ENCODE peak calls at places on chromosomes 1 and 21, in six cellular contexts. One of them, this sample, is unnamed.

GRCh38 chr1:202680586-202681352 is 29.5 kb downstream of the SYT2 start:
- DNase-seq in AG04450: no peak
- DNase-seq in PC-3: no peak
- DNase-seq in RWPE1: no peak
- DNase-seq in aorta: no peak
- DNase-seq in heart left ventricle: no peak
- DNase-seq in this sample: no peak

GRCh38 chr1:36955016-36955415 is 79.3 kb downstream of the GRIK3 start:
- DNase-seq in AG04450: no peak
- DNase-seq in PC-3: no peak
- DNase-seq in RWPE1: no peak
- DNase-seq in aorta: no peak
- DNase-seq in heart left ventricle: no peak
- DNase-seq in this sample: no peak

GRCh38 chr1:28887418-28887834 is 26.9 kb upstream of the EPB41 start:
- DNase-seq in AG04450: no peak
- DNase-seq in PC-3: peak
- DNase-seq in RWPE1: no peak
- DNase-seq in aorta: no peak
- DNase-seq in heart left ventricle: peak
- DNase-seq in this sample: no peak

GRCh38 chr1:168607872-168608428 is 31.5 kb downstream of the XCL1 start:
- DNase-seq in AG04450: no peak
- DNase-seq in PC-3: no peak
- DNase-seq in RWPE1: no peak
- DNase-seq in aorta: no peak
- DNase-seq in heart left ventricle: no peak
- DNase-seq in this sample: no peak

GRCh38 chr1:77824083-77824482 is 44.6 kb downstream of the MIGA1 start:
- DNase-seq in AG04450: no peak
- DNase-seq in PC-3: peak
- DNase-seq in RWPE1: no peak
- DNase-seq in aorta: no peak
- DNase-seq in heart left ventricle: no peak
- DNase-seq in this sample: no peak

GRCh38 chr21:24275613-24276012 is 1331.7 kb downstream of the MRPL39 start:
- DNase-seq in AG04450: no peak
- DNase-seq in PC-3: no peak
- DNase-seq in RWPE1: no peak
- DNase-seq in aorta: no peak
- DNase-seq in heart left ventricle: no peak
- DNase-seq in this sample: no peak

GRCh38 chr1:226827968-226828513 is 42.4 kb upstream of the PSEN2 start:
- DNase-seq in AG04450: peak
- DNase-seq in PC-3: peak
- DNase-seq in RWPE1: peak
- DNase-seq in aorta: peak
- DNase-seq in heart left ventricle: peak
- DNase-seq in this sample: peak

GRCh38 chr1:85398391-85399064 is 66.4 kb downstream of the DDAH1 start:
- DNase-seq in AG04450: no peak
- DNase-seq in PC-3: peak
- DNase-seq in RWPE1: peak
- DNase-seq in aorta: no peak
- DNase-seq in heart left ventricle: no peak
- DNase-seq in this sample: no peak

GRCh38 chr1:36771222-36771621 is 263.1 kb downstream of the GRIK3 start:
- DNase-seq in AG04450: no peak
- DNase-seq in PC-3: no peak
- DNase-seq in RWPE1: no peak
- DNase-seq in aorta: no peak
- DNase-seq in heart left ventricle: no peak
- DNase-seq in this sample: no peak

GRCh38 chr1:23563755-23564374 is 4.6 kb upstream of the ID3 start:
- DNase-seq in AG04450: no peak
- DNase-seq in PC-3: no peak
- DNase-seq in RWPE1: no peak
- DNase-seq in aorta: no peak
- DNase-seq in heart left ventricle: no peak
- DNase-seq in this sample: no peak
- H3K27ac ChIP-seq in AG04450: no peak
- H3K27ac ChIP-seq in PC-3: no peak
- H3K27ac ChIP-seq in RWPE1: no peak
- H3K27ac ChIP-seq in aorta: peak
- H3K27ac ChIP-seq in heart left ventricle: peak
- H3K27ac ChIP-seq in this sample: no peak

GRCh38 chr1:19734056-19734455 is 65.7 kb downstream of the TMCO4 start:
- DNase-seq in AG04450: no peak
- DNase-seq in PC-3: no peak
- DNase-seq in RWPE1: no peak
- DNase-seq in aorta: no peak
- DNase-seq in heart left ventricle: no peak
- DNase-seq in this sample: no peak
- H3K27ac ChIP-seq in AG04450: no peak
- H3K27ac ChIP-seq in PC-3: no peak
- H3K27ac ChIP-seq in RWPE1: no peak
- H3K27ac ChIP-seq in aorta: no peak
- H3K27ac ChIP-seq in heart left ventricle: no peak
- H3K27ac ChIP-seq in this sample: no peak

DNA sequence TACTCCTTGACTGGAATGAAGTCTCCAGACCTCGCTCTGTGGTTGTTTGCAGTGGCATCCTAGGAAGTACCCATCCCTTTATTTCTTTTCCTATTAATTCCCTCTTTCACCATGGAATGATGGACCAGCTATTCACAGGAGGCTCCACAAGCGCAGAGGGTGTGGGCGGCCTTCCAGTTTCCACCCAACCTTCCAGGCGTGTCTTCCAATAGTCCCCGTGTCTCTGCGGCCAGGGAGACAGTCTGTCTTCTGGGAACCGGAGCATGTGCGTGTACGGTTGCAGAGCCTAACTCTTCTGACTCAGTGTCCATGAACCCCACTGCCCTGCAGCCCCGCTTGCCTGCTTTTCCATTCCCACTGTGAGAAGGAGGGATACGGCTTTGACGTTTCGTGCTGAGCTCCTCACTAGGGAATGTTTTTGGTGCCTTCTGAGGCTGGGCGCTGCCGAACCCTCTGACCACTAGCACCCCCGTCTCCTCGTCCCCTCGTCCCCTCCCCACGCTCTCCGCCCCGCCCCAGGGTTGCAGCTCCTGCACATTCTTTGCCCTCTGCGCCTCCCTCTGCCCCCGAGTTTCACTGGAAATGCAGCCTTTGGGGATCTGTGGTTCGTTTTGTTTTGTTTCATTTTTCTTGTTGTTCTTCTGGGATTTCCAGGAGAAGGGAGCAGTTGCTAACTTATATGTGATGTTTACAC is 26.3 kb upstream of the FAM3B start:
- DNase-seq in AG04450: no peak
- DNase-seq in PC-3: no peak
- DNase-seq in RWPE1: no peak
- DNase-seq in aorta: no peak
- DNase-seq in heart left ventricle: no peak
- DNase-seq in this sample: no peak
- H3K27ac ChIP-seq in AG04450: no peak
- H3K27ac ChIP-seq in PC-3: no peak
- H3K27ac ChIP-seq in RWPE1: no peak
- H3K27ac ChIP-seq in aorta: no peak
- H3K27ac ChIP-seq in heart left ventricle: no peak
- H3K27ac ChIP-seq in this sample: no peak

GRCh38 chr21:46094401-46095105 is 3.4 kb upstream of the COL6A2 start:
- DNase-seq in AG04450: no peak
- DNase-seq in PC-3: no peak
- DNase-seq in RWPE1: no peak
- DNase-seq in aorta: no peak
- DNase-seq in heart left ventricle: no peak
- DNase-seq in this sample: no peak

GRCh38 chr21:46092811-46093667 is 4.9 kb upstream of the COL6A2 start:
- DNase-seq in AG04450: no peak
- DNase-seq in PC-3: no peak
- DNase-seq in RWPE1: no peak
- DNase-seq in aorta: peak
- DNase-seq in heart left ventricle: peak
- DNase-seq in this sample: no peak

GRCh38 chr21:46095106-46095719 is 2.7 kb upstream of the COL6A2 start:
- DNase-seq in AG04450: no peak
- DNase-seq in PC-3: no peak
- DNase-seq in RWPE1: no peak
- DNase-seq in aorta: peak
- DNase-seq in heart left ventricle: peak
- DNase-seq in this sample: no peak

GRCh38 chr21:46092026-46092764 is 5.7 kb upstream of the COL6A2 start:
- DNase-seq in AG04450: peak
- DNase-seq in PC-3: no peak
- DNase-seq in RWPE1: no peak
- DNase-seq in aorta: peak
- DNase-seq in heart left ventricle: peak
- DNase-seq in this sample: no peak

DNA sequence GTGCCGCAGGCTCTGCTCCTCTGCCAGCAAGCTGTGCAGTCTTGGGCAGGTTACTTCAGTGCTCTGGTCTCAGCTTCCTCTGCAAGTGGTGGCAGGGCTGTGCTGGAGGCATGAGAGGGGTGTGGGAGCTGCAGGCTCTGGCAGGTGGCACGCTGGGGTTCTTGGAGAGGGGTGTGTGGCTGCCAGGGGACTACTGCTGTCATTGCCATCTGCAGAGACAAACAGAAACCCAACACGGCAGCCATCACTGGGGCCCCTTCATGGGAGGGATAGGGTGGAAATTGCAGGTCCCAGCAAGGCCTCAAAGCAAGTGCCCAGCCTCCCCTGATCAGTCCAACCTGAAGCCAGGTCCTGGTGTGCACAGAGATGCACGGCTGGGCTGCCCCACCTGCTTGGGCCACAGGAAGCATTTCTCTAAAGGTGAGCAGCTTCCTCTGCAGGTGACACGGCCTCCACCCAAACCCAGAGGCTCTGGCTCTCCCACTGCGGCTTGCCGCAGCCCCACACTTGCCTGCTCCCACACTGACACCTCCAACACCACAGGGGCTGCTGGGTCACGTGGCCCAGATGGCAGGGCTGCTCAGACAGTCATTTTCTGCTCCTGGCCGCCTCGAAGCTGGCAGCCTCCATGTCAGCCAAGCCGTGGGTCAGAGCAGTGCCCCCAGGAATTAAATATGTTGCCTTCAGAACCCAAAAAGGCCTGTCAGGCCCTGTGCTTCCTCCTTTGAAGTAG is 4.1 kb upstream of the COL6A2 start:
- DNase-seq in AG04450: no peak
- DNase-seq in PC-3: no peak
- DNase-seq in RWPE1: no peak
- DNase-seq in aorta: peak
- DNase-seq in heart left ventricle: peak
- DNase-seq in this sample: no peak
- H3K27ac ChIP-seq in AG04450: peak
- H3K27ac ChIP-seq in PC-3: no peak
- H3K27ac ChIP-seq in RWPE1: no peak
- H3K27ac ChIP-seq in aorta: peak
- H3K27ac ChIP-seq in heart left ventricle: no peak
- H3K27ac ChIP-seq in this sample: no peak

GRCh38 chr1:167328306-167328705 is 107.6 kb downstream of the POU2F1 start:
- DNase-seq in AG04450: no peak
- DNase-seq in PC-3: no peak
- DNase-seq in RWPE1: no peak
- DNase-seq in aorta: no peak
- DNase-seq in heart left ventricle: no peak
- DNase-seq in this sample: no peak
- H3K27ac ChIP-seq in AG04450: no peak
- H3K27ac ChIP-seq in PC-3: no peak
- H3K27ac ChIP-seq in RWPE1: no peak
- H3K27ac ChIP-seq in aorta: no peak
- H3K27ac ChIP-seq in heart left ventricle: no peak
- H3K27ac ChIP-seq in this sample: no peak

DNA sequence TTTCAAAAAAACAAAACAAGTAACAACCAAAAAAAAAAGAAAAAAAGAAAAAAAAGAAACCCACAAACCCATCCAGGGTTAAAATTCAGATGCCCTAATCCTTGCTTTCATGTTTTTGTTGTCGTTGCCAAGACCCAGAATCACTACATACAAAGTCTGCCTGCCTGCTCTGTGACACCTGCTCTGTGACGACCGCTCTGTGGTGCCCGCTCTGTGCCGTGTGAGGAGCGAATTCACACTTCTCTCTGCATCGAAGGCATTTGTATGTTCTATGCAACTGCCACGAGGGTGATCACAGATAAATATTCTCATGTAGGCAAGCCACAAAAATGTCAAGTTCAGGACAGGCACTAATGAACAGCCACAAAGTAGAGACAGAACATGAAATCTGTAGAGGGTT is 178.6 kb downstream of the SLC45A1 start:
- DNase-seq in AG04450: no peak
- DNase-seq in PC-3: no peak
- DNase-seq in RWPE1: no peak
- DNase-seq in aorta: no peak
- DNase-seq in heart left ventricle: no peak
- DNase-seq in this sample: no peak
- H3K27ac ChIP-seq in AG04450: no peak
- H3K27ac ChIP-seq in PC-3: no peak
- H3K27ac ChIP-seq in RWPE1: no peak
- H3K27ac ChIP-seq in aorta: no peak
- H3K27ac ChIP-seq in heart left ventricle: no peak
- H3K27ac ChIP-seq in this sample: no peak

DNA sequence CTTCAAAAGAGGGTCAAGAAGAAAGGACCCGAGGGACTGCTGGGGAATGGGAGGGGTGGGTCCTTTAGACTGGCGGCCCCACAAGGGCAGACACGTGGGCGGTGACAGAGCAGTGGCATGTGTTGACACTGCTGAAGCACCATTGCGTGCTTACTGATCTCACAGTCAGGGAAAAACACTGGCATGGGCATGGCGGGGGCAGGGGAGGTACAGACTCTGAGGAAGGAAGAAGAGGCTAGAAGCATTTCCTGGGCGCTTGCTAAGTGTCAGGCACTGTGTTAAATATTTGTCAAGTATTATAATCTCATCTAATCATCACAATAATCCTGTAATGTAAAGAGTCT is 165.7 kb upstream of the EDN2 start:
- DNase-seq in AG04450: no peak
- DNase-seq in PC-3: no peak
- DNase-seq in RWPE1: no peak
- DNase-seq in aorta: no peak
- DNase-seq in heart left ventricle: peak
- DNase-seq in this sample: no peak
- H3K27ac ChIP-seq in AG04450: no peak
- H3K27ac ChIP-seq in PC-3: no peak
- H3K27ac ChIP-seq in RWPE1: no peak
- H3K27ac ChIP-seq in aorta: no peak
- H3K27ac ChIP-seq in heart left ventricle: no peak
- H3K27ac ChIP-seq in this sample: no peak